ENCODE peak calls at places on chromosomes 7 and 10, in six cellular contexts. P, C, K, U, Y and B are unnamed samples.

GRCh38 chr7:92880212-92881090 is 44.1 kb upstream of the CDK6 start:
- DNase-seq in Y (peak; percentile 47), U (no peak), C (peak; percentile 47), K (no peak), P (no peak), B (no peak)

GRCh38 chr10:113132651-113133088 is 182.6 kb downstream of the TCF7L2 start:
- DNase-seq in U (no peak), K (no peak), C (no peak), P (no peak), Y (peak; percentile 18), B (no peak)

GRCh38 chr10:131778385-131778784 is 122.4 kb upstream of the PPP2R2D start:
- DNase-seq in U (no peak), P (no peak), C (no peak), K (no peak), Y (no peak), B (no peak)

GRCh38 chr7:31122649-31123058 is 70.5 kb downstream of the ADCYAP1R1 start:
- DNase-seq in C (peak; percentile 76), K (peak; percentile 60), Y (peak; percentile 75), U (no peak), P (peak; percentile 43), B (peak; percentile 55)

GRCh38 chr10:95832216-95833037 is 75.3 kb upstream of the CC2D2B start:
- DNase-seq in P (no peak), K (no peak), Y (no peak), C (no peak), U (peak; percentile 67), B (no peak)

GRCh38 chr7:30796105-30796869 is 25.1 kb downstream of the MINDY4 start:
- DNase-seq in C (no peak), K (no peak), Y (no peak), U (no peak), P (no peak), B (no peak)

GRCh38 chr7:105876091-105876963 is at the start of gene ATXN7L1:
- DNase-seq in Y (peak; percentile 94), C (peak; percentile 96), K (peak; percentile 94), P (peak; percentile 94), U (peak; percentile 85), B (peak; percentile 96)

GRCh38 chr7:133676805-133677370 is 424.0 kb downstream of the EXOC4 start:
- DNase-seq in U (no peak), Y (no peak), P (no peak), K (no peak), C (peak; percentile 4), B (no peak)

GRCh38 chr10:18418579-18419210 is 232.7 kb downstream of the NSUN6 start:
- DNase-seq in Y (no peak), C (no peak), P (no peak), U (no peak), K (no peak), B (no peak)

GRCh38 chr10:103557455-103557854 is 64.0 kb downstream of the NEURL1 start:
- DNase-seq in P (no peak), C (no peak), K (no peak), U (no peak), Y (no peak), B (no peak)

GRCh38 chr10:116741391-116742351 is 695 bp downstream of the HSPA12A start:
- DNase-seq in C (no peak), K (peak; percentile 66), U (no peak), Y (peak; percentile 19), P (peak; percentile 37), B (peak; percentile 43)

GRCh38 chr10:92124524-92125168 is 166.2 kb downstream of the CPEB3 start:
- DNase-seq in K (peak; percentile 15), C (peak; percentile 42), Y (no peak), U (no peak), P (no peak), B (peak; percentile 62)

GRCh38 chr10:76553700-76554470 is 1083.7 kb downstream of the KCNMA1 start:
- DNase-seq in P (no peak), C (no peak), U (no peak), K (no peak), Y (no peak), B (no peak)

GRCh38 chr7:21104124-21104500 is 317.4 kb upstream of the SP8 start:
- DNase-seq in C (no peak), P (no peak), U (no peak), K (no peak), Y (no peak), B (no peak)

GRCh38 chr10:87038786-87039185 is 18.7 kb downstream of the FAM25A start:
- DNase-seq in P (no peak), C (no peak), Y (no peak), U (no peak), K (no peak), B (no peak)

GRCh38 chr10:77857272-77857671 is 69.3 kb downstream of the DLG5 start:
- DNase-seq in C (no peak), U (no peak), K (peak; percentile 32), Y (no peak), P (no peak), B (peak; percentile 88)

GRCh38 chr10:13789448-13789829 is 202.7 kb downstream of the PRPF18 start:
- DNase-seq in P (no peak), K (no peak), Y (no peak), U (no peak), C (no peak), B (no peak)

GRCh38 chr10:3060481-3060889 is 6.9 kb upstream of the PFKP start:
- DNase-seq in Y (no peak), U (no peak), P (no peak), K (no peak), C (no peak), B (no peak)

GRCh38 chr10:98028168-98028770 is 2.2 kb downstream of the CRTAC1 start:
- DNase-seq in U (peak; percentile 52), Y (peak; percentile 87), K (no peak), C (peak; percentile 72), P (no peak), B (peak; percentile 83)

GRCh38 chr7:91656486-91657237 is 223.8 kb downstream of the MTERF1 start:
- DNase-seq in U (no peak), Y (peak; percentile 21), K (no peak), P (peak; percentile 16), C (no peak), B (no peak)

GRCh38 chr10:28393956-28394568 is 91.2 kb upstream of the MPP7 start:
- DNase-seq in U (peak; percentile 60), K (peak; percentile 42), C (peak; percentile 73), P (peak; percentile 51), Y (peak; percentile 49), B (peak; percentile 66)

GRCh38 chr7:97145068-97145467 is 27.6 kb downstream of the SDHAF3 start:
- DNase-seq in U (no peak), K (no peak), C (peak; percentile 44), P (no peak), Y (no peak), B (no peak)

GRCh38 chr10:47311193-47311899 is 10.9 kb upstream of the GDF2 start:
- DNase-seq in U (peak; percentile 74), K (no peak), P (no peak), C (peak; percentile 9), Y (no peak), B (peak; percentile 31)

GRCh38 chr7:2002561-2003450 is 229.9 kb downstream of the MAD1L1 start:
- DNase-seq in Y (no peak), P (peak; percentile 8), K (no peak), C (no peak), U (peak; percentile 6), B (no peak)

GRCh38 chr7:127794551-127794950 is 142.6 kb downstream of the SND1 start:
- DNase-seq in C (no peak), Y (no peak), P (no peak), U (no peak), K (no peak), B (no peak)

GRCh38 chr7:140541513-140542192 is 62.3 kb upstream of the MKRN1 start:
- DNase-seq in K (peak; percentile 90), P (peak; percentile 70), Y (peak; percentile 79), C (peak; percentile 91), U (no peak), B (peak; percentile 70)

GRCh38 chr10:88428442-88428841 is 154.7 kb downstream of the RNLS start:
- DNase-seq in C (peak; percentile 60), Y (peak; percentile 11), U (no peak), P (no peak), K (no peak), B (no peak)

GRCh38 chr10:51083280-51083986 is 9.1 kb downstream of the PRKG1 start:
- DNase-seq in Y (no peak), P (no peak), K (no peak), C (no peak), U (no peak), B (no peak)

GRCh38 chr10:5528989-5529701 is 4.4 kb downstream of the CALML3 start:
- DNase-seq in Y (no peak), U (no peak), C (no peak), P (no peak), K (no peak), B (no peak)

DNA sequence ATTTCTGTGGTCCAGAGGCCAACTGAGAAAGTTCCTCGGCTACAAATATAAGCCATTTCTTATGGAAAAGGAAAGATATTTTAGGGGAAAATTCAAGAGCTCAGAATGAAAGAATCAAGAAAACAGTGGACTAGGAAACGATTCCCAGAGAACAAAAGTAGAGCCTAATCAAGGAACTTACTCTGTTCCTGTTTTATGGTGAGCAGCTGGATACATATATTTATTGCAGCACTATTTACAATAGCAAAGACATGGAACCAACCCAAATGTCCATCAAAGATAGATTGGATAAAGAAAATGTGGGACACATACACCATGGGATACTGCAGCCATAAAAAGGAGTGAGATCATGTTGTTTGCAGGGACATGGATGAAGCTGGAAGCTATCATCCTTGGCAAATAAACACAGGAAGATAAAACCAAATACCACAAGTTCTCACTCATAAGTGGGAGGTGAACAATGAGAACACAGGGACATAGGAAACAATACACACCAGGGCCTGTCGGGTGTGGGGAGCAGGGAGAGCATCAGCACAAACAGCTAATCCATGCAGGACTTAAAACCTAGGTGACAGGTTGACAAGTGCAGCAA is 298.7 kb downstream of the THSD7A start:
- DNase-seq in K (no peak), Y (no peak), P (no peak), C (no peak), U (no peak), B (no peak)
- H3K9me3 ChIP-seq in K (peaks cover 4% of the 10 kb centered on the region), Y (no peaks in the 10 kb centered on the region), P (no peaks in the 10 kb centered on the region), C (no peaks in the 10 kb centered on the region), U (no peaks in the 10 kb centered on the region), B (no peaks in the 10 kb centered on the region)

GRCh38 chr7:29224726-29225125 is 30.2 kb downstream of the CHN2 start:
- DNase-seq in K (no peak), U (no peak), P (no peak), C (no peak), Y (no peak), B (no peak)
- H3K9me3 ChIP-seq in K (no peaks in the 10 kb centered on the region), U (no peaks in the 10 kb centered on the region), P (no peaks in the 10 kb centered on the region), C (peaks cover 3% of the 10 kb centered on the region), Y (peaks cover 3% of the 10 kb centered on the region), B (no peaks in the 10 kb centered on the region)

GRCh38 chr10:62341419-62341818 is 32.8 kb upstream of the ZNF365 start:
- DNase-seq in P (no peak), Y (no peak), U (no peak), C (no peak), K (no peak), B (no peak)
- H3K9me3 ChIP-seq in P (peaks cover 6% of the 10 kb centered on the region), Y (peaks cover 13% of the 10 kb centered on the region), U (no peaks in the 10 kb centered on the region), C (no peaks in the 10 kb centered on the region), K (no peaks in the 10 kb centered on the region), B (no peaks in the 10 kb centered on the region)

DNA sequence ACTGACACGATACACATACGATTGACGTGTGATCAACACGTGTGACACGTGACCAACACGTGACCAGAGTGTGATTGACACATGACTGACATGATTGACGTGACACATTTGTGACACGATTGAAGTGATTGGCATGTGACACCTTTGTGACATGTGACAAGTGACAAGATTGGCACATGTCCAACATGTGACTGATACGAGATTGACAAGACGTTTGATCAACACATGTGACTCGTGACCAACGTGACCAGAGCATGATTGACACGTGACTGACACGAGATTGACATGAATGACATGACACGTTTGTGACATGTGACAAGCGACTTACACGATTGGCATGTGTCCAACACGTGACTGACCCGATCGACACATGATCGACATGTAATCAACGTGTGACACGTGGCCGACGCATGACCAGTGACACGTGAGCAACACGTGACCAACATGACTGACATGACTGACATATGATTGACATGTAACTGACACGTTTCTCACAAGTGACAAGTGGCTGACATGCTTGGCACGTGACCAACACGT is 22.0 kb downstream of the CRPPA start:
- DNase-seq in P (no peak), K (no peak), U (no peak), Y (no peak), C (peak; percentile 18), B (no peak)
- H3K9me3 ChIP-seq in P (peaks cover 15% of the 10 kb centered on the region), K (no peaks in the 10 kb centered on the region), U (peaks cover 5% of the 10 kb centered on the region), Y (peaks cover 32% of the 10 kb centered on the region), C (peaks cover 54% of the 10 kb centered on the region), B (no peaks in the 10 kb centered on the region)